ENCODE peak calls at places on chromosomes 16 and 17, in five cellular contexts. One of them, this sample, is unnamed.

GRCh38 chr16:62201911-62202310 is 165.7 kb upstream of the CDH8 start:
- DNase-seq in stomach: no peak
- DNase-seq in fibroblast of lung: no peak
- DNase-seq in IMR-90: no peak
- DNase-seq in AG04450: no peak
- DNase-seq in this sample: no peak

GRCh38 chr16:30166202-30166902 is 17.1 kb upstream of the CORO1A start:
- DNase-seq in stomach: no peak
- DNase-seq in fibroblast of lung: no peak
- DNase-seq in IMR-90: no peak
- DNase-seq in AG04450: no peak
- DNase-seq in this sample: no peak

GRCh38 chr16:3980311-3981111 is 100.0 kb upstream of the CREBBP start:
- DNase-seq in stomach: no peak
- DNase-seq in fibroblast of lung: peak
- DNase-seq in IMR-90: peak
- DNase-seq in AG04450: no peak
- DNase-seq in this sample: peak

GRCh38 chr16:4987580-4988374 is 29.6 kb downstream of the SEC14L5 start:
- DNase-seq in stomach: no peak
- DNase-seq in fibroblast of lung: no peak
- DNase-seq in IMR-90: no peak
- DNase-seq in AG04450: no peak
- DNase-seq in this sample: no peak

GRCh38 chr17:39927928-39928867 is 666 bp downstream of the LRRC3C start:
- DNase-seq in stomach: peak
- DNase-seq in fibroblast of lung: peak
- DNase-seq in IMR-90: no peak
- DNase-seq in AG04450: no peak
- DNase-seq in this sample: peak

GRCh38 chr16:69033550-69033949 is 71.9 kb upstream of the HAS3 start:
- DNase-seq in stomach: no peak
- DNase-seq in fibroblast of lung: no peak
- DNase-seq in IMR-90: no peak
- DNase-seq in AG04450: no peak
- DNase-seq in this sample: no peak

GRCh38 chr17:14579716-14580115 is 278.8 kb downstream of the HS3ST3B1 start:
- DNase-seq in stomach: no peak
- DNase-seq in fibroblast of lung: no peak
- DNase-seq in IMR-90: no peak
- DNase-seq in AG04450: no peak
- DNase-seq in this sample: no peak

GRCh38 chr16:14186007-14186953 is 115.2 kb downstream of the MRTFB start:
- DNase-seq in stomach: no peak
- DNase-seq in fibroblast of lung: peak
- DNase-seq in IMR-90: peak
- DNase-seq in AG04450: peak
- DNase-seq in this sample: no peak

GRCh38 chr16:65066646-65067045 is 55.2 kb downstream of the CDH11 start:
- DNase-seq in stomach: no peak
- DNase-seq in fibroblast of lung: no peak
- DNase-seq in IMR-90: peak
- DNase-seq in AG04450: no peak
- DNase-seq in this sample: no peak

GRCh38 chr17:58317421-58318064 is 11.1 kb downstream of the TSPOAP1 start:
- DNase-seq in stomach: peak
- DNase-seq in fibroblast of lung: peak
- DNase-seq in IMR-90: peak
- DNase-seq in AG04450: peak
- DNase-seq in this sample: peak

GRCh38 chr17:42052478-42052877 is 2.1 kb upstream of the C17orf113 start:
- DNase-seq in stomach: no peak
- DNase-seq in fibroblast of lung: no peak
- DNase-seq in IMR-90: no peak
- DNase-seq in AG04450: no peak
- DNase-seq in this sample: no peak

GRCh38 chr17:56108811-56109284 is 44.4 kb upstream of the ANKFN1 start:
- DNase-seq in stomach: no peak
- DNase-seq in fibroblast of lung: no peak
- DNase-seq in IMR-90: no peak
- DNase-seq in AG04450: no peak
- DNase-seq in this sample: no peak

GRCh38 chr16:78961464-78961863 is 639.1 kb downstream of the MAF start:
- DNase-seq in stomach: no peak
- DNase-seq in fibroblast of lung: no peak
- DNase-seq in IMR-90: no peak
- DNase-seq in AG04450: no peak
- DNase-seq in this sample: no peak

GRCh38 chr17:28734712-28735241 is 6.2 kb downstream of the NEK8 start:
- DNase-seq in stomach: no peak
- DNase-seq in fibroblast of lung: no peak
- DNase-seq in IMR-90: no peak
- DNase-seq in AG04450: no peak
- DNase-seq in this sample: no peak

DNA sequence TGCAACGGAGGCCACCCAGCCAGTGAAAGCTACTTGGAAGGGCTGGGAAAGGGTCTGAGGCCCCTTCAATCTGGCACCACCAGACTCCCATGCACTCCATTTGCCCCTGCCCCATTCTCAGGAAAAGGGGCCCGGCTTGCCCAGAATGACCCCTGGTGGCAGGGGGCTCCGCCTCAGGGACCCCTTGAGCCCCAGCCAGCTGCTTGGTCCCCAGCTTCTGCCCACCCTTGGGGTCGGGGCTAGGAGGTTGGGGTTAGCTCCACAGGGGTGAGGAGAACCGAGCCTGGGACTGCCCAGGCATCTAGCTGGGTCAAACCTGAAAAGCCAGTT is 1.3 kb downstream of the RHBDF1 start:
- DNase-seq in stomach: no peak
- DNase-seq in fibroblast of lung: no peak
- DNase-seq in IMR-90: no peak
- DNase-seq in AG04450: no peak
- DNase-seq in this sample: no peak
- H3K4me3 ChIP-seq in stomach: peak
- H3K4me3 ChIP-seq in fibroblast of lung: peak
- H3K4me3 ChIP-seq in IMR-90: peak
- H3K4me3 ChIP-seq in AG04450: peak
- H3K4me3 ChIP-seq in this sample: peak

DNA sequence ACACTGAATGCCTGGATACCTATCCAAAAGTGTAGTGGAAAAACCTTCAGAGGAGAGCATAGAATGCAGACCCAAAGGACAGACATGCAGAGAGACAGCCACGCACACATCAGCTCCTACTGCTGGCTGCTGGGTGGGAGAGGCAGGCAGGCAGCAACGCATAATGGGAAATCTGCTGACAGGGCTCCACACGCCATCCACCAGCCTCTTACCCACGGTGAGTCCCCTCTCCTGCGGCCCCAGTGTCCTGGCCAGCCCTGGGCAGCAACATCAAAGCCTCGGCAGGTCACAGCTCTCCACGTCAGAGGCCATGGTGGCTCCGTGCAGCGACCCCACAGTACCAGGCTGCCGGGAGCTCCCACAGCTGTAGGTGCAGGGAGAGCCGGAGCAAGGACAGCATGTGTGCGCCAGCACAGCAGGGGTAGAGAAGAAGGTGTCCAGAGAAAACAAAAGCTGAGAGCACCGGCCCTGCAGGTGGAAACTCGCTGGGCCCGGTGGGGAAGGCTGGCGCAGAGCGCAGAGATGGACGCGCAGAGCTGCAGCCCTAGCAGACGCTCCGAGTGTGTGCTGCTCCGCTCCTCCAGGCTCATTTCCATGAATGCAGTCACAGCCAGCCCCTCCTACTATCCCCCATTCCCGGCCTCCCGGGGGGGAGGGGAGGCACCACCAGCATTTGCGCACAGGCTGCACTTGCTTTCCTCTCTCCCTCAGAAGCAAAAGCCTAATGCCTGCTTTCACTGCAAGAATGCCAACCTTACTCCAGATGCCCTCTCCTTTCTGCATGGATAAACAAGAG is 58.9 kb downstream of the CYTH1 start:
- DNase-seq in stomach: no peak
- DNase-seq in fibroblast of lung: peak
- DNase-seq in IMR-90: peak
- DNase-seq in AG04450: no peak
- DNase-seq in this sample: no peak
- H3K4me3 ChIP-seq in stomach: peak
- H3K4me3 ChIP-seq in fibroblast of lung: peak
- H3K4me3 ChIP-seq in IMR-90: no peak
- H3K4me3 ChIP-seq in AG04450: peak
- H3K4me3 ChIP-seq in this sample: no peak

GRCh38 chr16:11233727-11234376 is 22.2 kb downstream of the SOCS1 start:
- DNase-seq in stomach: no peak
- DNase-seq in fibroblast of lung: no peak
- DNase-seq in IMR-90: no peak
- DNase-seq in AG04450: no peak
- DNase-seq in this sample: no peak
- H3K4me3 ChIP-seq in stomach: no peak
- H3K4me3 ChIP-seq in fibroblast of lung: no peak
- H3K4me3 ChIP-seq in IMR-90: no peak
- H3K4me3 ChIP-seq in AG04450: no peak
- H3K4me3 ChIP-seq in this sample: no peak

GRCh38 chr16:1781758-1782407 is 488 bp downstream of the SPSB3 start:
- DNase-seq in stomach: no peak
- DNase-seq in fibroblast of lung: peak
- DNase-seq in IMR-90: peak
- DNase-seq in AG04450: no peak
- DNase-seq in this sample: no peak

GRCh38 chr16:1780677-1781072 is 1.7 kb downstream of the SPSB3 start:
- DNase-seq in stomach: no peak
- DNase-seq in fibroblast of lung: no peak
- DNase-seq in IMR-90: no peak
- DNase-seq in AG04450: no peak
- DNase-seq in this sample: no peak

GRCh38 chr16:1779741-1780676 is 2.4 kb downstream of the SPSB3 start:
- DNase-seq in stomach: no peak
- DNase-seq in fibroblast of lung: no peak
- DNase-seq in IMR-90: no peak
- DNase-seq in AG04450: no peak
- DNase-seq in this sample: no peak

GRCh38 chr16:1782408-1783247 is at the start of the genes NUBP2 and SPSB3:
- DNase-seq in stomach: peak
- DNase-seq in fibroblast of lung: peak
- DNase-seq in IMR-90: peak
- DNase-seq in AG04450: peak
- DNase-seq in this sample: peak

DNA sequence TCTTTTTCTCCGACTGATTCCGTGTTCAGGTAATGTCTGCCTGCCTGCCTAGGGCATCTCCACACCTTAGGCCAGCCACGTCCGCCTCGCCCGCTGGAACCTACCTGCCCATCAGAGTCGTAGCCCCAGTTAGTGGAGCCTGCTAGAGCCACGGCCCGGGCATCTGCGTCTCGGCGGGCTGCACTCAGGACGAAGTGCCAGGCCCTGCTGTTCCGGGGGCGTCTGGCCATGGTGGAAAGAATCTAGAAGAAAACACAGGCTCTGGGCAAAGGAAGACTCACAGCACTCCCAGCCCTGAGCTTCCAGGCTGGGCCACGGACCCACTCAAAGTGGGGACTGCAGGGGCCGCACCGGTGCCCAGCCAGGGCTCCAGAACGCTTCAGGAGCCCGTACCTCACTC is 1.1 kb downstream of the SPSB3 start:
- DNase-seq in stomach: no peak
- DNase-seq in fibroblast of lung: no peak
- DNase-seq in IMR-90: no peak
- DNase-seq in AG04450: no peak
- DNase-seq in this sample: no peak
- H3K4me3 ChIP-seq in stomach: peak
- H3K4me3 ChIP-seq in fibroblast of lung: peak
- H3K4me3 ChIP-seq in IMR-90: peak
- H3K4me3 ChIP-seq in AG04450: peak
- H3K4me3 ChIP-seq in this sample: peak

GRCh38 chr16:27789150-27789549 is 239.2 kb downstream of the KATNIP start:
- DNase-seq in stomach: no peak
- DNase-seq in fibroblast of lung: no peak
- DNase-seq in IMR-90: no peak
- DNase-seq in AG04450: no peak
- DNase-seq in this sample: no peak

GRCh38 chr16:27789595-27790241 is 239.8 kb downstream of the KATNIP start:
- DNase-seq in stomach: no peak
- DNase-seq in fibroblast of lung: no peak
- DNase-seq in IMR-90: no peak
- DNase-seq in AG04450: no peak
- DNase-seq in this sample: no peak

GRCh38 chr16:27791404-27791719 is 241.4 kb downstream of the KATNIP start:
- DNase-seq in stomach: no peak
- DNase-seq in fibroblast of lung: no peak
- DNase-seq in IMR-90: no peak
- DNase-seq in AG04450: no peak
- DNase-seq in this sample: no peak

GRCh38 chr16:27792486-27793275 is 242.7 kb downstream of the KATNIP start:
- DNase-seq in stomach: no peak
- DNase-seq in fibroblast of lung: peak
- DNase-seq in IMR-90: no peak
- DNase-seq in AG04450: no peak
- DNase-seq in this sample: no peak

GRCh38 chr16:27790546-27791403 is 240.8 kb downstream of the KATNIP start:
- DNase-seq in stomach: no peak
- DNase-seq in fibroblast of lung: no peak
- DNase-seq in IMR-90: no peak
- DNase-seq in AG04450: no peak
- DNase-seq in this sample: no peak
- H3K4me3 ChIP-seq in stomach: no peak
- H3K4me3 ChIP-seq in fibroblast of lung: no peak
- H3K4me3 ChIP-seq in IMR-90: no peak
- H3K4me3 ChIP-seq in AG04450: no peak
- H3K4me3 ChIP-seq in this sample: no peak

GRCh38 chr16:75263291-75263962 is 12.0 kb upstream of the BCAR1 start:
- DNase-seq in stomach: no peak
- DNase-seq in fibroblast of lung: no peak
- DNase-seq in IMR-90: no peak
- DNase-seq in AG04450: no peak
- DNase-seq in this sample: no peak

GRCh38 chr16:75264531-75264998 is 13.1 kb upstream of the BCAR1 start:
- DNase-seq in stomach: no peak
- DNase-seq in fibroblast of lung: no peak
- DNase-seq in IMR-90: peak
- DNase-seq in AG04450: no peak
- DNase-seq in this sample: no peak

GRCh38 chr16:75264999-75265910 is 13.8 kb upstream of the BCAR1 start:
- DNase-seq in stomach: peak
- DNase-seq in fibroblast of lung: no peak
- DNase-seq in IMR-90: no peak
- DNase-seq in AG04450: no peak
- DNase-seq in this sample: peak

GRCh38 chr16:75262800-75263127 is 11.3 kb upstream of the BCAR1 start:
- DNase-seq in stomach: no peak
- DNase-seq in fibroblast of lung: no peak
- DNase-seq in IMR-90: no peak
- DNase-seq in AG04450: no peak
- DNase-seq in this sample: no peak

GRCh38 chr16:75263963-75264445 is 12.6 kb upstream of the BCAR1 start:
- DNase-seq in stomach: no peak
- DNase-seq in fibroblast of lung: no peak
- DNase-seq in IMR-90: no peak
- DNase-seq in AG04450: no peak
- DNase-seq in this sample: peak
- H3K4me3 ChIP-seq in stomach: peak
- H3K4me3 ChIP-seq in fibroblast of lung: peak
- H3K4me3 ChIP-seq in IMR-90: peak
- H3K4me3 ChIP-seq in AG04450: peak
- H3K4me3 ChIP-seq in this sample: peak

This sample was measured in MG63.